ENCODE peak calls at places on chromosome 6, in four cellular contexts. Z is MM.1S, K is astrocyte, G is cardiac muscle cell. E is an unnamed sample.

GRCh38 chr6:158408552-158409130 is 96.4 kb downstream of the TULP4 start:
- DNase-seq in K (peak; percentile 96), G (peak; percentile 25), Z (no peak), E (peak; percentile 84)

GRCh38 chr6:80967618-80968017 is 784.9 kb downstream of the TENT5A start:
- DNase-seq in K (no peak), Z (no peak), G (no peak), E (no peak)

GRCh38 chr6:32060966-32061655 is 22.9 kb downstream of the CYP21A2 start:
- DNase-seq in K (peak; percentile 6), Z (no peak), G (no peak), E (no peak)

GRCh38 chr6:75751443-75751842 is 2.4 kb downstream of the MYO6 start:
- DNase-seq in K (no peak), Z (no peak), G (no peak), E (peak; percentile 30)

GRCh38 chr6:24549674-24550418 is 55.1 kb downstream of the ALDH5A1 start:
- DNase-seq in Z (no peak), K (no peak), G (no peak), E (no peak)

GRCh38 chr6:152572395-152573061 is 64.6 kb downstream of the SYNE1 start:
- DNase-seq in Z (no peak), K (peak; percentile 33), G (no peak), E (no peak)

GRCh38 chr6:107655245-107655644 is 165.3 kb downstream of the SOBP start:
- DNase-seq in G (peak; percentile 52), K (no peak), Z (no peak), E (no peak)

GRCh38 chr6:25012657-25013056 is 76.9 kb upstream of the RIPOR2 start:
- DNase-seq in G (no peak), K (peak; percentile 79), Z (no peak), E (peak; percentile 58)

GRCh38 chr6:28657367-28657755 is 131.7 kb downstream of the GPX5 start:
- DNase-seq in K (no peak), G (no peak), Z (no peak), E (no peak)

DNA sequence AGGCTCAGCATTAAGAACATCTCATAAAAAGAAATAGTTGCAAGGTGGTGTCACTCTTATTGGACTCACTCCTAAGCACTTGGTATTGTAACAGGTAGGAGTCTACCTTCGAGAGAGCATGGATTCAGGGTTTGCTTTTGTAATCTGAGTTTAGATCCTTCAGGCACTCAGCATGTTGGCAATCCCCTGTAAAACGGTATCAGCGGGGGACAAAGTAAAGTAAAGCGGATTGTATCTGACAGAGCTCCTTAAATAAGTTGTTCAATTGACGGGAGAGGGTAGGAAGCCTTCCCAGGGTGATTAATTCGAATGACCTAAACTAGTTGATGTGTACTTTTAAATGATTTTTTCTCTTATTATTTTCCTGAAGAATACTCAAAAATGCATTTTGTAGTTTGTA is 869.8 kb upstream of the EPHA7 start:
- DNase-seq in G (peak; percentile 6), Z (no peak), K (no peak), E (no peak)
- H3K4me3 ChIP-seq in G (no peak overlapping the region), Z (no peak overlapping the region), K (no peak overlapping the region), E (no peak overlapping the region)

DNA sequence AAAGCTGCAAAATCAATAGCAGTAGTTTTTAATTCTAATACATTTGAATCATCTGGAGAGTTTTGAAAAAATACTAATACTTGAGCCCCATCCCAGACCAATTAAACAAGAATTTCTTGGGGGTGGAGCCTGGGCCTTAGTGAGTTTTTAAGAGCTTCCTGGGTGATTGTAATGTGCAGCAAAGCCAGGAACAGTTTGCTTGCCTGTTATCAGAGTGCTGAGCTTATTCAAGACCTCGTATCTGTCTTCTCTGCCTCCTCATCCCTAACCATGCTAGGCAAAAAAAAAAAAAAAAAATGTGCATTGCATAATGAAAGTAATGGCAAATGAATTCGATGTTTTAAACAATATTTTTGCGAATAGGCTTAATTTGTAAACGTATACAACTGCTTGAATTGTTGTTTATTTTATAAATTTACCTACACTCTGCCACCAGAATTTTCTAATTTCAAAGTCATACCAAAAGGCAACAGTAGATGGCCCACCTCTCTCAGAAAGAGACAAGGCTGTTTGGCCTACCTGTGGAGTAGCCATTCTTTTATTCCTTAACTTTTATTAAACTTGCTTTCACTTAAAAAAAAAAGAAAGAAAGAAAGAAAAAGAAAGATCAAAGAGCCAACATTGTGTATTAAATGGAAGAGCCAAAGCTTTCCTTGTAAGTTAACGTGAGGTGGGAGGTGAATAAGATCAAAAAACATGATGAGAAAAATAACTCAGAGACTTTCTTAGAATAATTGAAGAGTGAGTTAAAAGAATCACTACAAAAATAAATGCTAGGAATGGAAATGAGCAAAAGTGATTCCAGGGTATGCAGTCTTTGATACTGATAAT is 36.2 kb upstream of the MYB start:
- DNase-seq in G (peak; percentile 33), Z (peak; percentile 50), K (peak; percentile 8), E (peak; percentile 53)
- TF ChIP-seq CTCF in G (peak; percentile 69), Z (peak; percentile 69), K (peak; percentile 59), E (peak; percentile 70)

GRCh38 chr6:110083875-110084585 is 95.4 kb downstream of the WASF1 start:
- DNase-seq in Z (no peak), K (no peak), G (no peak), E (no peak)
- H3K4me3 ChIP-seq in Z (no peak overlapping the region), K (no peak overlapping the region), G (no peak overlapping the region), E (no peak overlapping the region)

GRCh38 chr6:68229566-68229965 is 405.5 kb upstream of the ADGRB3 start:
- DNase-seq in Z (no peak), K (peak; percentile 40), G (no peak), E (no peak)

GRCh38 chr6:68225729-68226128 is 409.4 kb upstream of the ADGRB3 start:
- DNase-seq in G (no peak), Z (no peak), K (no peak), E (no peak)

GRCh38 chr6:68226460-68226859 is 408.6 kb upstream of the ADGRB3 start:
- DNase-seq in K (no peak), Z (no peak), G (peak; percentile 23), E (no peak)
- TF ChIP-seq CTCF in K (peak; percentile 23), Z (peak; percentile 41), G (peak; percentile 48), E (peak; percentile 50)

GRCh38 chr6:41469951-41470340 is 76.2 kb upstream of the FOXP4 start:
- DNase-seq in G (no peak), K (peak; percentile 25), Z (no peak), E (no peak)
- H3K4me3 ChIP-seq in G (peak overlapping the region; percentile 8), K (peak overlapping the region; percentile 33), Z (no peak overlapping the region), E (peak overlapping the region; percentile 24)

DNA sequence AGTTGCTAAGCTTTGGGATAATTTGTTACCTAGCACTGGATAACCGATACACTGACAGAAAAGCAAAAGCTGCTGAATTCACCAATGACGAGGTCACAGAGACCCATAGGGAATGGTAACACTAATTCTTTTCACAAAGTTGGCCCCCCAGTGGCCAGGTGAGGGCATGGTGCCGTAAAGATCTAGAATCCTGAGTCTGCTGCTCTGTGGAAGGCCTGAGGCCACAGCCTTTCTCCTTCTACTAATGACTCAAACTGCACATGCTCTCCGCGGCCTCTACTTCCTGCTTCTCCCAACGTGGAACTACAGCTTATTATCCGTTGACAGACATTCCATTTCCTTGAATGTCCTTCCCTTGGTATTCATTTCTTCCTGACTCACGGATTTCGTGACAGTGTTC is 127.1 kb downstream of the OPRM1 start:
- DNase-seq in G (no peak), Z (no peak), K (no peak), E (no peak)
- TF ChIP-seq CTCF in G (no peak), Z (no peak), K (no peak), E (peak; percentile 14)

GRCh38 chr6:150410906-150411305 is 42.1 kb downstream of the IYD start:
- DNase-seq in K (peak; percentile 26), G (no peak), Z (no peak), E (no peak)
- H3K4me3 ChIP-seq in K (no peak overlapping the region), G (no peak overlapping the region), Z (no peak overlapping the region), E (no peak overlapping the region)

GRCh38 chr6:3825851-3826581 is 23.2 kb upstream of the FAM50B start:
- DNase-seq in K (peak; percentile 99), Z (no peak), G (no peak), E (peak; percentile 98)

GRCh38 chr6:3822747-3823445 is 26.3 kb upstream of the FAM50B start:
- DNase-seq in K (peak; percentile 52), Z (no peak), G (no peak), E (no peak)

GRCh38 chr6:3823671-3824070 is 25.5 kb upstream of the FAM50B start:
- DNase-seq in Z (no peak), G (no peak), K (no peak), E (no peak)

GRCh38 chr6:3829285-3829684 is 19.9 kb upstream of the FAM50B start:
- DNase-seq in K (no peak), Z (no peak), G (no peak), E (no peak)

DNA sequence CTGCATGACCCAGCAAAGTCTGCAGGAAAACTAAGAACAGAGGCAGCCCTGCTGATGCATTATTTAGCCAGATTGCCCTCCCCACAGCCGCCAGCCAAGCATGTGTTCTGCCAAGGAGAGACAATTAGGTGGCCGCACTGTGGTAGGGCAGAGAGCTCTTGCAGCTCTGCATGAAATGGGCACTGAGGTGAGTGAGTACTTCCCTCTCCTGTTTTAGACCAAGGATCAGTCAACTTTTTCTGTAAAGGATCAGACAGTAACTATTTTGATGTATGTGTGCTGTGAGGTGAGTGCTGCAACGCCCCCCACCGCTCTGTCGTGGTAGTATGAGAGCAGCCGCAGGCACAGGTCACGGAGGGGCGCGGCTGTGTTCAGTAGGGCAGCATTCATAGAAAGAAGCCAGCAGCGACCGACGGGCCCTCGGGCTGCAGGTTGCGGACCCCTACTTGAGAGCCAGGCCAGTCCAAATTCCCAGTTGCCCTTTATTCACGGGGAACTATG is 23.8 kb upstream of the FAM50B start:
- DNase-seq in Z (no peak), K (no peak), G (no peak), E (peak; percentile 85)
- TF ChIP-seq CTCF in Z (no peak), K (peak; percentile 39), G (peak; percentile 56), E (peak; percentile 77)

GRCh38 chr6:67362976-67363375 is 1272.1 kb upstream of the ADGRB3 start:
- DNase-seq in K (no peak), G (no peak), Z (no peak), E (no peak)
- H3K4me3 ChIP-seq in K (no peak overlapping the region), G (no peak overlapping the region), Z (no peak overlapping the region), E (no peak overlapping the region)

DNA sequence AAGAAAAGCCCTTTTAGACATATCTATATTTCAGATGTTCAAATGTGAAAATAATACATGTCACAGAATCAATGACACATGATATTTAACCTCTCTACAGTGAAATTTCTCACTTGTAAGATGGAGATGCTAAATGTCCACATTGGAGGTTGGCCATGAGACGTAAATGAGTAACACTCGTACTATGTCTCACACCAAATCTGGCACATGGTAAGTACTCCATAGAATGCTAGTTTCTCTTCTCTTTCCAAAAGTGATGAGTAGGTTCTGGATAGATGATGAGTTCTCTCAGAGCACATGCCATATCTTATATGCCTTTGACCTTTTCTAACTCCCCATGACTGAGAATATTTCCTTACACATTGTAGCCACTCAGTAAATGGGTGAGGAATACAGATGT is 17.7 kb downstream of the GFOD1 start:
- DNase-seq in K (no peak), G (no peak), Z (no peak), E (no peak)
- TF ChIP-seq CTCF in K (no peak), G (no peak), Z (no peak), E (no peak)